ENCODE peak calls at places on chromosomes 11 and 22, in nine cellular contexts. One of them, this sample, is unnamed.

GRCh38 chr11:2095198-2095520 is 44.0 kb downstream of the IGF2 start:
- DNase-seq in activated CD4-positive, alpha-beta memory T cell treated with anti-CD3 and anti-CD28 coated beads for 36 hours: no peak
- DNase-seq in foreskin fibroblast: no peak
- DNase-seq in HCEC 1CT: no peak
- DNase-seq in H4: no peak
- DNase-seq in T-helper 2 cell: no peak
- DNase-seq in neural crest cell: no peak
- DNase-seq in stomach: no peak
- DNase-seq in CD8-positive, alpha-beta T cell: no peak
- DNase-seq in this sample: no peak

GRCh38 chr11:118054712-118055640 is 21.9 kb upstream of the TMPRSS4 start:
- DNase-seq in activated CD4-positive, alpha-beta memory T cell treated with anti-CD3 and anti-CD28 coated beads for 36 hours: no peak
- DNase-seq in foreskin fibroblast: no peak
- DNase-seq in HCEC 1CT: no peak
- DNase-seq in H4: no peak
- DNase-seq in T-helper 2 cell: no peak
- DNase-seq in neural crest cell: no peak
- DNase-seq in stomach: peak; percentile 21
- DNase-seq in CD8-positive, alpha-beta T cell: no peak
- DNase-seq in this sample: no peak

GRCh38 chr11:63683133-63683991 is 2.1 kb downstream of the RTN3 start:
- DNase-seq in activated CD4-positive, alpha-beta memory T cell treated with anti-CD3 and anti-CD28 coated beads for 36 hours: no peak
- DNase-seq in foreskin fibroblast: peak; percentile 64
- DNase-seq in HCEC 1CT: no peak
- DNase-seq in H4: no peak
- DNase-seq in T-helper 2 cell: no peak
- DNase-seq in neural crest cell: no peak
- DNase-seq in stomach: no peak
- DNase-seq in CD8-positive, alpha-beta T cell: no peak
- DNase-seq in this sample: no peak

GRCh38 chr11:61585115-61585514 is 4.2 kb upstream of the SYT7 start:
- DNase-seq in activated CD4-positive, alpha-beta memory T cell treated with anti-CD3 and anti-CD28 coated beads for 36 hours: no peak
- DNase-seq in foreskin fibroblast: no peak
- DNase-seq in HCEC 1CT: no peak
- DNase-seq in H4: no peak
- DNase-seq in T-helper 2 cell: no peak
- DNase-seq in neural crest cell: no peak
- DNase-seq in stomach: no peak
- DNase-seq in CD8-positive, alpha-beta T cell: no peak
- DNase-seq in this sample: no peak

GRCh38 chr22:30422481-30423295 is 2.9 kb upstream of the MTFP1 start:
- DNase-seq in activated CD4-positive, alpha-beta memory T cell treated with anti-CD3 and anti-CD28 coated beads for 36 hours: peak; percentile 68
- DNase-seq in foreskin fibroblast: peak; percentile 98
- DNase-seq in HCEC 1CT: peak; percentile 97
- DNase-seq in H4: peak; percentile 83
- DNase-seq in T-helper 2 cell: no peak
- DNase-seq in neural crest cell: no peak
- DNase-seq in stomach: peak; percentile 82
- DNase-seq in CD8-positive, alpha-beta T cell: no peak
- DNase-seq in this sample: no peak

GRCh38 chr22:42700901-42701300 is 19.8 kb downstream of the A4GALT start:
- DNase-seq in activated CD4-positive, alpha-beta memory T cell treated with anti-CD3 and anti-CD28 coated beads for 36 hours: no peak
- DNase-seq in foreskin fibroblast: no peak
- DNase-seq in HCEC 1CT: no peak
- DNase-seq in H4: no peak
- DNase-seq in T-helper 2 cell: no peak
- DNase-seq in neural crest cell: no peak
- DNase-seq in stomach: no peak
- DNase-seq in CD8-positive, alpha-beta T cell: no peak
- DNase-seq in this sample: no peak

GRCh38 chr22:33327348-33327860 is 269.2 kb upstream of the SYN3 start:
- DNase-seq in activated CD4-positive, alpha-beta memory T cell treated with anti-CD3 and anti-CD28 coated beads for 36 hours: no peak
- DNase-seq in foreskin fibroblast: no peak
- DNase-seq in HCEC 1CT: no peak
- DNase-seq in H4: no peak
- DNase-seq in T-helper 2 cell: no peak
- DNase-seq in neural crest cell: no peak
- DNase-seq in stomach: no peak
- DNase-seq in CD8-positive, alpha-beta T cell: no peak
- DNase-seq in this sample: no peak

GRCh38 chr22:32729368-32729767 is 72.1 kb upstream of the TIMP3 start:
- DNase-seq in activated CD4-positive, alpha-beta memory T cell treated with anti-CD3 and anti-CD28 coated beads for 36 hours: no peak
- DNase-seq in foreskin fibroblast: no peak
- DNase-seq in HCEC 1CT: no peak
- DNase-seq in H4: no peak
- DNase-seq in T-helper 2 cell: no peak
- DNase-seq in neural crest cell: no peak
- DNase-seq in stomach: no peak
- DNase-seq in CD8-positive, alpha-beta T cell: no peak
- DNase-seq in this sample: no peak

GRCh38 chr11:105220175-105220574 is 80.6 kb upstream of the CARD18 start:
- DNase-seq in activated CD4-positive, alpha-beta memory T cell treated with anti-CD3 and anti-CD28 coated beads for 36 hours: no peak
- DNase-seq in foreskin fibroblast: no peak
- DNase-seq in HCEC 1CT: no peak
- DNase-seq in H4: no peak
- DNase-seq in T-helper 2 cell: no peak
- DNase-seq in neural crest cell: no peak
- DNase-seq in stomach: no peak
- DNase-seq in CD8-positive, alpha-beta T cell: no peak
- DNase-seq in this sample: no peak

GRCh38 chr11:65479184-65480145 is 19.4 kb upstream of the MALAT1 start:
- DNase-seq in activated CD4-positive, alpha-beta memory T cell treated with anti-CD3 and anti-CD28 coated beads for 36 hours: no peak
- DNase-seq in foreskin fibroblast: peak; percentile 87
- DNase-seq in HCEC 1CT: peak; percentile 92
- DNase-seq in H4: peak; percentile 59
- DNase-seq in T-helper 2 cell: no peak
- DNase-seq in neural crest cell: no peak
- DNase-seq in stomach: peak; percentile 77
- DNase-seq in CD8-positive, alpha-beta T cell: no peak
- DNase-seq in this sample: no peak

GRCh38 chr11:79579063-79579462 is 138.2 kb upstream of the TENM4 start:
- DNase-seq in activated CD4-positive, alpha-beta memory T cell treated with anti-CD3 and anti-CD28 coated beads for 36 hours: no peak
- DNase-seq in foreskin fibroblast: no peak
- DNase-seq in HCEC 1CT: no peak
- DNase-seq in H4: no peak
- DNase-seq in T-helper 2 cell: no peak
- DNase-seq in neural crest cell: no peak
- DNase-seq in stomach: no peak
- DNase-seq in CD8-positive, alpha-beta T cell: no peak
- DNase-seq in this sample: no peak

GRCh38 chr11:110003426-110003825 is 89.8 kb upstream of the ZC3H12C start:
- DNase-seq in activated CD4-positive, alpha-beta memory T cell treated with anti-CD3 and anti-CD28 coated beads for 36 hours: no peak
- DNase-seq in foreskin fibroblast: no peak
- DNase-seq in HCEC 1CT: no peak
- DNase-seq in H4: no peak
- DNase-seq in T-helper 2 cell: no peak
- DNase-seq in neural crest cell: no peak
- DNase-seq in stomach: no peak
- DNase-seq in CD8-positive, alpha-beta T cell: no peak
- DNase-seq in this sample: no peak

GRCh38 chr11:10348650-10349280 is 43.9 kb downstream of the ADM start:
- DNase-seq in activated CD4-positive, alpha-beta memory T cell treated with anti-CD3 and anti-CD28 coated beads for 36 hours: no peak
- DNase-seq in foreskin fibroblast: peak; percentile 91
- DNase-seq in HCEC 1CT: peak; percentile 73
- DNase-seq in H4: peak; percentile 25
- DNase-seq in T-helper 2 cell: no peak
- DNase-seq in neural crest cell: no peak
- DNase-seq in stomach: no peak
- DNase-seq in CD8-positive, alpha-beta T cell: no peak
- DNase-seq in this sample: no peak

GRCh38 chr11:64060263-64060860 is 24.6 kb downstream of the FLRT1 start:
- DNase-seq in activated CD4-positive, alpha-beta memory T cell treated with anti-CD3 and anti-CD28 coated beads for 36 hours: no peak
- DNase-seq in foreskin fibroblast: no peak
- DNase-seq in HCEC 1CT: no peak
- DNase-seq in H4: no peak
- DNase-seq in T-helper 2 cell: no peak
- DNase-seq in neural crest cell: no peak
- DNase-seq in stomach: no peak
- DNase-seq in CD8-positive, alpha-beta T cell: no peak
- DNase-seq in this sample: no peak

GRCh38 chr11:23932485-23932898 is 564.4 kb upstream of the LUZP2 start:
- DNase-seq in activated CD4-positive, alpha-beta memory T cell treated with anti-CD3 and anti-CD28 coated beads for 36 hours: no peak
- DNase-seq in foreskin fibroblast: peak; percentile 33
- DNase-seq in HCEC 1CT: peak; percentile 53
- DNase-seq in H4: peak; percentile 39
- DNase-seq in T-helper 2 cell: no peak
- DNase-seq in neural crest cell: no peak
- DNase-seq in stomach: no peak
- DNase-seq in CD8-positive, alpha-beta T cell: no peak
- DNase-seq in this sample: no peak

GRCh38 chr11:121968638-121969037 is 147.4 kb downstream of the BLID start:
- DNase-seq in activated CD4-positive, alpha-beta memory T cell treated with anti-CD3 and anti-CD28 coated beads for 36 hours: no peak
- DNase-seq in foreskin fibroblast: peak; percentile 30
- DNase-seq in HCEC 1CT: no peak
- DNase-seq in H4: no peak
- DNase-seq in T-helper 2 cell: no peak
- DNase-seq in neural crest cell: no peak
- DNase-seq in stomach: no peak
- DNase-seq in CD8-positive, alpha-beta T cell: no peak
- DNase-seq in this sample: no peak

GRCh38 chr11:69799582-69799981 is 19.6 kb downstream of the FGF3 start:
- DNase-seq in activated CD4-positive, alpha-beta memory T cell treated with anti-CD3 and anti-CD28 coated beads for 36 hours: no peak
- DNase-seq in foreskin fibroblast: peak; percentile 34
- DNase-seq in HCEC 1CT: no peak
- DNase-seq in H4: peak; percentile 54
- DNase-seq in T-helper 2 cell: no peak
- DNase-seq in neural crest cell: no peak
- DNase-seq in stomach: no peak
- DNase-seq in CD8-positive, alpha-beta T cell: no peak
- DNase-seq in this sample: no peak

GRCh38 chr11:115334932-115335788 is 169.1 kb downstream of the CADM1 start:
- DNase-seq in activated CD4-positive, alpha-beta memory T cell treated with anti-CD3 and anti-CD28 coated beads for 36 hours: no peak
- DNase-seq in foreskin fibroblast: peak; percentile 46
- DNase-seq in HCEC 1CT: peak; percentile 18
- DNase-seq in H4: peak; percentile 15
- DNase-seq in T-helper 2 cell: no peak
- DNase-seq in neural crest cell: no peak
- DNase-seq in stomach: no peak
- DNase-seq in CD8-positive, alpha-beta T cell: no peak
- DNase-seq in this sample: no peak

GRCh38 chr11:6755303-6755952 is 16.3 kb downstream of the OR2AG2 start:
- DNase-seq in activated CD4-positive, alpha-beta memory T cell treated with anti-CD3 and anti-CD28 coated beads for 36 hours: peak; percentile 40
- DNase-seq in foreskin fibroblast: peak; percentile 68
- DNase-seq in HCEC 1CT: peak; percentile 33
- DNase-seq in H4: peak; percentile 35
- DNase-seq in T-helper 2 cell: no peak
- DNase-seq in neural crest cell: peak; percentile 56
- DNase-seq in stomach: peak; percentile 27
- DNase-seq in CD8-positive, alpha-beta T cell: no peak
- DNase-seq in this sample: peak; percentile 21

GRCh38 chr11:84524422-84525051 is 1102.6 kb downstream of the DLG2 start:
- DNase-seq in activated CD4-positive, alpha-beta memory T cell treated with anti-CD3 and anti-CD28 coated beads for 36 hours: no peak
- DNase-seq in foreskin fibroblast: peak; percentile 1
- DNase-seq in HCEC 1CT: no peak
- DNase-seq in H4: peak; percentile 22
- DNase-seq in T-helper 2 cell: no peak
- DNase-seq in neural crest cell: no peak
- DNase-seq in stomach: no peak
- DNase-seq in CD8-positive, alpha-beta T cell: no peak
- DNase-seq in this sample: no peak

GRCh38 chr11:128709402-128709801 is 15.5 kb downstream of the FLI1 start:
- DNase-seq in activated CD4-positive, alpha-beta memory T cell treated with anti-CD3 and anti-CD28 coated beads for 36 hours: no peak
- DNase-seq in foreskin fibroblast: peak; percentile 67
- DNase-seq in HCEC 1CT: peak; percentile 84
- DNase-seq in H4: peak; percentile 34
- DNase-seq in T-helper 2 cell: no peak
- DNase-seq in neural crest cell: no peak
- DNase-seq in stomach: no peak
- DNase-seq in CD8-positive, alpha-beta T cell: no peak
- DNase-seq in this sample: no peak

GRCh38 chr11:7252683-7253213 is 1.0 kb downstream of the SYT9 start:
- DNase-seq in activated CD4-positive, alpha-beta memory T cell treated with anti-CD3 and anti-CD28 coated beads for 36 hours: no peak
- DNase-seq in foreskin fibroblast: no peak
- DNase-seq in HCEC 1CT: no peak
- DNase-seq in H4: no peak
- DNase-seq in T-helper 2 cell: no peak
- DNase-seq in neural crest cell: no peak
- DNase-seq in stomach: no peak
- DNase-seq in CD8-positive, alpha-beta T cell: no peak
- DNase-seq in this sample: no peak

GRCh38 chr11:22884268-22884667 is 24.0 kb upstream of the CCDC179 start:
- DNase-seq in activated CD4-positive, alpha-beta memory T cell treated with anti-CD3 and anti-CD28 coated beads for 36 hours: no peak
- DNase-seq in foreskin fibroblast: no peak
- DNase-seq in HCEC 1CT: no peak
- DNase-seq in H4: no peak
- DNase-seq in T-helper 2 cell: no peak
- DNase-seq in neural crest cell: no peak
- DNase-seq in stomach: no peak
- DNase-seq in CD8-positive, alpha-beta T cell: no peak
- DNase-seq in this sample: no peak

GRCh38 chr11:123065634-123066033 is 3.7 kb upstream of the HSPA8 start:
- DNase-seq in activated CD4-positive, alpha-beta memory T cell treated with anti-CD3 and anti-CD28 coated beads for 36 hours: no peak
- DNase-seq in foreskin fibroblast: peak; percentile 78
- DNase-seq in HCEC 1CT: peak; percentile 74
- DNase-seq in H4: no peak
- DNase-seq in T-helper 2 cell: no peak
- DNase-seq in neural crest cell: no peak
- DNase-seq in stomach: no peak
- DNase-seq in CD8-positive, alpha-beta T cell: no peak
- DNase-seq in this sample: no peak

GRCh38 chr11:122293298-122294023 is 177.4 kb upstream of the BLID start:
- DNase-seq in activated CD4-positive, alpha-beta memory T cell treated with anti-CD3 and anti-CD28 coated beads for 36 hours: no peak
- DNase-seq in foreskin fibroblast: peak; percentile 56
- DNase-seq in HCEC 1CT: no peak
- DNase-seq in H4: no peak
- DNase-seq in T-helper 2 cell: no peak
- DNase-seq in neural crest cell: no peak
- DNase-seq in stomach: no peak
- DNase-seq in CD8-positive, alpha-beta T cell: no peak
- DNase-seq in this sample: no peak

GRCh38 chr11:120186799-120187591 is 23.8 kb upstream of the OAF start:
- DNase-seq in activated CD4-positive, alpha-beta memory T cell treated with anti-CD3 and anti-CD28 coated beads for 36 hours: peak; percentile 55
- DNase-seq in foreskin fibroblast: peak; percentile 43
- DNase-seq in HCEC 1CT: no peak
- DNase-seq in H4: no peak
- DNase-seq in T-helper 2 cell: no peak
- DNase-seq in neural crest cell: no peak
- DNase-seq in stomach: peak; percentile 50
- DNase-seq in CD8-positive, alpha-beta T cell: no peak
- DNase-seq in this sample: no peak

GRCh38 chr11:61602775-61603569 is 22.1 kb upstream of the SYT7 start:
- DNase-seq in activated CD4-positive, alpha-beta memory T cell treated with anti-CD3 and anti-CD28 coated beads for 36 hours: no peak
- DNase-seq in foreskin fibroblast: peak; percentile 99
- DNase-seq in HCEC 1CT: peak; percentile 99
- DNase-seq in H4: peak; percentile 88
- DNase-seq in T-helper 2 cell: no peak
- DNase-seq in neural crest cell: no peak
- DNase-seq in stomach: peak; percentile 50
- DNase-seq in CD8-positive, alpha-beta T cell: no peak
- DNase-seq in this sample: no peak

This sample was measured in natural killer cell.